ENCODE peak calls at places on chromosomes 11 and 22, in nine cellular contexts. One of them, this sample, is unnamed.

GRCh38 chr11:4606231-4607015 is 1.6 kb downstream of the TRIM68 start:
- DNase-seq in A549: no peak
- DNase-seq in PC-3: peak
- DNase-seq in activated CD4-positive, CD25-positive, alpha-beta regulatory T cell: no peak
- DNase-seq in brain microvascular endothelial cell: no peak
- DNase-seq in body of pancreas: peak
- DNase-seq in GM04504: no peak
- DNase-seq in substantia nigra: no peak
- DNase-seq in smooth muscle cell of the brain vasculature: no peak
- DNase-seq in this sample: no peak

GRCh38 chr11:75480185-75480889 is 45.4 kb downstream of the GDPD5 start:
- DNase-seq in PC-3: no peak
- DNase-seq in smooth muscle cell of the brain vasculature: no peak
- DNase-seq in activated CD4-positive, CD25-positive, alpha-beta regulatory T cell: no peak
- DNase-seq in body of pancreas: no peak
- DNase-seq in GM04504: no peak
- DNase-seq in brain microvascular endothelial cell: no peak
- DNase-seq in substantia nigra: no peak
- DNase-seq in A549: no peak
- DNase-seq in this sample: no peak

GRCh38 chr11:12287374-12288211 is 89.8 kb upstream of the PARVA start:
- DNase-seq in PC-3: peak
- DNase-seq in GM04504: peak
- DNase-seq in body of pancreas: no peak
- DNase-seq in A549: peak
- DNase-seq in brain microvascular endothelial cell: peak
- DNase-seq in smooth muscle cell of the brain vasculature: peak
- DNase-seq in activated CD4-positive, CD25-positive, alpha-beta regulatory T cell: no peak
- DNase-seq in substantia nigra: no peak
- DNase-seq in this sample: no peak

GRCh38 chr11:9462172-9462799 is 1.5 kb downstream of the ZNF143 start:
- DNase-seq in brain microvascular endothelial cell: no peak
- DNase-seq in activated CD4-positive, CD25-positive, alpha-beta regulatory T cell: no peak
- DNase-seq in smooth muscle cell of the brain vasculature: no peak
- DNase-seq in body of pancreas: no peak
- DNase-seq in GM04504: no peak
- DNase-seq in A549: no peak
- DNase-seq in substantia nigra: no peak
- DNase-seq in PC-3: no peak
- DNase-seq in this sample: no peak

GRCh38 chr11:6321961-6322362 is 1.7 kb upstream of the CAVIN3 start:
- DNase-seq in A549: no peak
- DNase-seq in substantia nigra: no peak
- DNase-seq in body of pancreas: no peak
- DNase-seq in brain microvascular endothelial cell: peak
- DNase-seq in smooth muscle cell of the brain vasculature: peak
- DNase-seq in PC-3: peak
- DNase-seq in activated CD4-positive, CD25-positive, alpha-beta regulatory T cell: no peak
- DNase-seq in GM04504: no peak
- DNase-seq in this sample: no peak

GRCh38 chr22:21709688-21710087 is 25.9 kb downstream of the YPEL1 start:
- DNase-seq in brain microvascular endothelial cell: no peak
- DNase-seq in GM04504: no peak
- DNase-seq in substantia nigra: no peak
- DNase-seq in smooth muscle cell of the brain vasculature: no peak
- DNase-seq in activated CD4-positive, CD25-positive, alpha-beta regulatory T cell: no peak
- DNase-seq in A549: no peak
- DNase-seq in PC-3: no peak
- DNase-seq in body of pancreas: no peak
- DNase-seq in this sample: no peak

GRCh38 chr11:66745356-66746235 is 16.6 kb upstream of the SPTBN2 start:
- DNase-seq in smooth muscle cell of the brain vasculature: no peak
- DNase-seq in PC-3: peak
- DNase-seq in activated CD4-positive, CD25-positive, alpha-beta regulatory T cell: no peak
- DNase-seq in A549: peak
- DNase-seq in GM04504: no peak
- DNase-seq in substantia nigra: no peak
- DNase-seq in brain microvascular endothelial cell: no peak
- DNase-seq in body of pancreas: peak
- DNase-seq in this sample: peak

GRCh38 chr22:31170971-31171370 is 11.0 kb downstream of the RNF185 start:
- DNase-seq in body of pancreas: no peak
- DNase-seq in activated CD4-positive, CD25-positive, alpha-beta regulatory T cell: no peak
- DNase-seq in GM04504: no peak
- DNase-seq in smooth muscle cell of the brain vasculature: no peak
- DNase-seq in A549: no peak
- DNase-seq in brain microvascular endothelial cell: no peak
- DNase-seq in substantia nigra: no peak
- DNase-seq in PC-3: no peak
- DNase-seq in this sample: no peak

GRCh38 chr22:32473388-32473952 is 1.1 kb upstream of the FBXO7 start:
- DNase-seq in substantia nigra: peak
- DNase-seq in GM04504: peak
- DNase-seq in PC-3: peak
- DNase-seq in brain microvascular endothelial cell: peak
- DNase-seq in body of pancreas: no peak
- DNase-seq in A549: peak
- DNase-seq in activated CD4-positive, CD25-positive, alpha-beta regulatory T cell: no peak
- DNase-seq in smooth muscle cell of the brain vasculature: no peak
- DNase-seq in this sample: peak

GRCh38 chr11:209275-210121 is 2.0 kb downstream of the RIC8A start:
- DNase-seq in smooth muscle cell of the brain vasculature: no peak
- DNase-seq in A549: peak
- DNase-seq in activated CD4-positive, CD25-positive, alpha-beta regulatory T cell: no peak
- DNase-seq in body of pancreas: no peak
- DNase-seq in GM04504: no peak
- DNase-seq in brain microvascular endothelial cell: no peak
- DNase-seq in substantia nigra: no peak
- DNase-seq in PC-3: no peak
- DNase-seq in this sample: no peak

GRCh38 chr11:101862410-101863233 is 52.2 kb upstream of the CEP126 start:
- DNase-seq in smooth muscle cell of the brain vasculature: peak
- DNase-seq in A549: peak
- DNase-seq in substantia nigra: no peak
- DNase-seq in PC-3: peak
- DNase-seq in body of pancreas: no peak
- DNase-seq in GM04504: no peak
- DNase-seq in brain microvascular endothelial cell: peak
- DNase-seq in activated CD4-positive, CD25-positive, alpha-beta regulatory T cell: no peak
- DNase-seq in this sample: no peak

GRCh38 chr11:73085189-73085875 is 56.8 kb downstream of the FCHSD2 start:
- DNase-seq in substantia nigra: no peak
- DNase-seq in A549: no peak
- DNase-seq in activated CD4-positive, CD25-positive, alpha-beta regulatory T cell: no peak
- DNase-seq in PC-3: peak
- DNase-seq in smooth muscle cell of the brain vasculature: no peak
- DNase-seq in GM04504: no peak
- DNase-seq in body of pancreas: no peak
- DNase-seq in brain microvascular endothelial cell: no peak
- DNase-seq in this sample: no peak

GRCh38 chr11:114077482-114078305 is 18.2 kb downstream of the ZBTB16 start:
- DNase-seq in PC-3: no peak
- DNase-seq in activated CD4-positive, CD25-positive, alpha-beta regulatory T cell: no peak
- DNase-seq in substantia nigra: no peak
- DNase-seq in brain microvascular endothelial cell: no peak
- DNase-seq in smooth muscle cell of the brain vasculature: no peak
- DNase-seq in body of pancreas: no peak
- DNase-seq in A549: no peak
- DNase-seq in GM04504: no peak
- DNase-seq in this sample: no peak

GRCh38 chr22:49334976-49335375 is 492.7 kb downstream of the BRD1 start:
- DNase-seq in A549: no peak
- DNase-seq in smooth muscle cell of the brain vasculature: no peak
- DNase-seq in body of pancreas: no peak
- DNase-seq in PC-3: no peak
- DNase-seq in activated CD4-positive, CD25-positive, alpha-beta regulatory T cell: no peak
- DNase-seq in substantia nigra: no peak
- DNase-seq in brain microvascular endothelial cell: no peak
- DNase-seq in GM04504: no peak
- DNase-seq in this sample: no peak

GRCh38 chr22:36253523-36254490 is 874 bp downstream of the APOL1 start:
- DNase-seq in smooth muscle cell of the brain vasculature: no peak
- DNase-seq in body of pancreas: peak
- DNase-seq in activated CD4-positive, CD25-positive, alpha-beta regulatory T cell: no peak
- DNase-seq in PC-3: no peak
- DNase-seq in A549: no peak
- DNase-seq in GM04504: no peak
- DNase-seq in substantia nigra: no peak
- DNase-seq in brain microvascular endothelial cell: no peak
- DNase-seq in this sample: peak

GRCh38 chr11:6353367-6353987 is 33.2 kb upstream of the CAVIN3 start:
- DNase-seq in PC-3: peak
- DNase-seq in body of pancreas: peak
- DNase-seq in A549: peak
- DNase-seq in substantia nigra: no peak
- DNase-seq in activated CD4-positive, CD25-positive, alpha-beta regulatory T cell: no peak
- DNase-seq in brain microvascular endothelial cell: peak
- DNase-seq in smooth muscle cell of the brain vasculature: peak
- DNase-seq in GM04504: no peak
- DNase-seq in this sample: peak

GRCh38 chr11:2779981-2780849 is 80.4 kb upstream of the KCNQ1OT1 start:
- DNase-seq in smooth muscle cell of the brain vasculature: no peak
- DNase-seq in GM04504: no peak
- DNase-seq in PC-3: no peak
- DNase-seq in A549: no peak
- DNase-seq in substantia nigra: no peak
- DNase-seq in brain microvascular endothelial cell: no peak
- DNase-seq in body of pancreas: peak
- DNase-seq in activated CD4-positive, CD25-positive, alpha-beta regulatory T cell: no peak
- DNase-seq in this sample: peak

GRCh38 chr11:1785749-1786261 is 22.1 kb upstream of the CTSD start:
- DNase-seq in PC-3: no peak
- DNase-seq in GM04504: peak
- DNase-seq in substantia nigra: no peak
- DNase-seq in body of pancreas: no peak
- DNase-seq in A549: no peak
- DNase-seq in brain microvascular endothelial cell: no peak
- DNase-seq in smooth muscle cell of the brain vasculature: no peak
- DNase-seq in activated CD4-positive, CD25-positive, alpha-beta regulatory T cell: no peak
- DNase-seq in this sample: no peak

GRCh38 chr11:69699213-69699612 is 4.6 kb downstream of the FGF19 start:
- DNase-seq in PC-3: no peak
- DNase-seq in brain microvascular endothelial cell: no peak
- DNase-seq in smooth muscle cell of the brain vasculature: no peak
- DNase-seq in A549: no peak
- DNase-seq in body of pancreas: no peak
- DNase-seq in activated CD4-positive, CD25-positive, alpha-beta regulatory T cell: no peak
- DNase-seq in GM04504: peak
- DNase-seq in substantia nigra: no peak
- DNase-seq in this sample: no peak

GRCh38 chr22:27919943-27920755 is 1.1 kb upstream of the PITPNB start:
- DNase-seq in body of pancreas: peak
- DNase-seq in substantia nigra: no peak
- DNase-seq in GM04504: peak
- DNase-seq in brain microvascular endothelial cell: peak
- DNase-seq in activated CD4-positive, CD25-positive, alpha-beta regulatory T cell: no peak
- DNase-seq in smooth muscle cell of the brain vasculature: peak
- DNase-seq in A549: peak
- DNase-seq in PC-3: peak
- DNase-seq in this sample: peak

GRCh38 chr11:126411971-126412381 is 56.5 kb downstream of the ST3GAL4 start:
- DNase-seq in substantia nigra: no peak
- DNase-seq in smooth muscle cell of the brain vasculature: no peak
- DNase-seq in brain microvascular endothelial cell: no peak
- DNase-seq in PC-3: no peak
- DNase-seq in body of pancreas: no peak
- DNase-seq in activated CD4-positive, CD25-positive, alpha-beta regulatory T cell: no peak
- DNase-seq in GM04504: no peak
- DNase-seq in A549: no peak
- DNase-seq in this sample: no peak

GRCh38 chr11:44348721-44349120 is 38.8 kb upstream of the ALX4 start:
- DNase-seq in activated CD4-positive, CD25-positive, alpha-beta regulatory T cell: no peak
- DNase-seq in smooth muscle cell of the brain vasculature: no peak
- DNase-seq in brain microvascular endothelial cell: no peak
- DNase-seq in substantia nigra: no peak
- DNase-seq in GM04504: no peak
- DNase-seq in body of pancreas: no peak
- DNase-seq in PC-3: no peak
- DNase-seq in A549: no peak
- DNase-seq in this sample: no peak

GRCh38 chr11:124837491-124837856 is 27.8 kb upstream of the ROBO3 start:
- DNase-seq in GM04504: peak
- DNase-seq in brain microvascular endothelial cell: peak
- DNase-seq in body of pancreas: no peak
- DNase-seq in smooth muscle cell of the brain vasculature: peak
- DNase-seq in substantia nigra: no peak
- DNase-seq in PC-3: peak
- DNase-seq in activated CD4-positive, CD25-positive, alpha-beta regulatory T cell: no peak
- DNase-seq in A549: peak
- DNase-seq in this sample: peak

GRCh38 chr11:57648791-57649735 is 649 bp downstream of the YPEL4 start:
- DNase-seq in substantia nigra: no peak
- DNase-seq in A549: no peak
- DNase-seq in body of pancreas: no peak
- DNase-seq in PC-3: no peak
- DNase-seq in GM04504: no peak
- DNase-seq in activated CD4-positive, CD25-positive, alpha-beta regulatory T cell: no peak
- DNase-seq in smooth muscle cell of the brain vasculature: no peak
- DNase-seq in brain microvascular endothelial cell: no peak
- DNase-seq in this sample: peak

GRCh38 chr22:33923033-33923432 is 2.8 kb upstream of the LARGE1 start:
- DNase-seq in GM04504: no peak
- DNase-seq in brain microvascular endothelial cell: no peak
- DNase-seq in activated CD4-positive, CD25-positive, alpha-beta regulatory T cell: no peak
- DNase-seq in body of pancreas: no peak
- DNase-seq in smooth muscle cell of the brain vasculature: no peak
- DNase-seq in A549: no peak
- DNase-seq in PC-3: no peak
- DNase-seq in substantia nigra: no peak
- DNase-seq in this sample: no peak

GRCh38 chr22:20523118-20523983 is 15.9 kb downstream of the MED15 start:
- DNase-seq in brain microvascular endothelial cell: peak
- DNase-seq in substantia nigra: no peak
- DNase-seq in PC-3: no peak
- DNase-seq in body of pancreas: no peak
- DNase-seq in smooth muscle cell of the brain vasculature: no peak
- DNase-seq in GM04504: peak
- DNase-seq in A549: no peak
- DNase-seq in activated CD4-positive, CD25-positive, alpha-beta regulatory T cell: no peak
- DNase-seq in this sample: no peak

GRCh38 chr11:65492637-65493366 is 6.0 kb upstream of the MALAT1 start:
- DNase-seq in PC-3: no peak
- DNase-seq in brain microvascular endothelial cell: peak
- DNase-seq in A549: no peak
- DNase-seq in body of pancreas: peak
- DNase-seq in smooth muscle cell of the brain vasculature: peak
- DNase-seq in GM04504: no peak
- DNase-seq in activated CD4-positive, CD25-positive, alpha-beta regulatory T cell: no peak
- DNase-seq in substantia nigra: peak
- DNase-seq in this sample: peak

GRCh38 chr11:64286801-64287159 is 1.1 kb downstream of the GPR137 start:
- DNase-seq in A549: no peak
- DNase-seq in GM04504: no peak
- DNase-seq in PC-3: no peak
- DNase-seq in substantia nigra: no peak
- DNase-seq in smooth muscle cell of the brain vasculature: no peak
- DNase-seq in brain microvascular endothelial cell: no peak
- DNase-seq in body of pancreas: no peak
- DNase-seq in activated CD4-positive, CD25-positive, alpha-beta regulatory T cell: no peak
- DNase-seq in this sample: no peak

GRCh38 chr11:125275905-125276634 is 111.5 kb downstream of the PKNOX2 start:
- DNase-seq in body of pancreas: no peak
- DNase-seq in brain microvascular endothelial cell: no peak
- DNase-seq in GM04504: no peak
- DNase-seq in smooth muscle cell of the brain vasculature: no peak
- DNase-seq in PC-3: no peak
- DNase-seq in activated CD4-positive, CD25-positive, alpha-beta regulatory T cell: no peak
- DNase-seq in A549: no peak
- DNase-seq in substantia nigra: no peak
- DNase-seq in this sample: no peak

GRCh38 chr11:18065572-18065971 is 19.5 kb upstream of the TPH1 start:
- DNase-seq in PC-3: no peak
- DNase-seq in brain microvascular endothelial cell: no peak
- DNase-seq in activated CD4-positive, CD25-positive, alpha-beta regulatory T cell: no peak
- DNase-seq in smooth muscle cell of the brain vasculature: no peak
- DNase-seq in body of pancreas: peak
- DNase-seq in GM04504: no peak
- DNase-seq in substantia nigra: no peak
- DNase-seq in A549: no peak
- DNase-seq in this sample: no peak

GRCh38 chr11:43579171-43579918 is 101.2 kb upstream of the HSD17B12 start:
- DNase-seq in brain microvascular endothelial cell: no peak
- DNase-seq in A549: peak
- DNase-seq in activated CD4-positive, CD25-positive, alpha-beta regulatory T cell: no peak
- DNase-seq in substantia nigra: no peak
- DNase-seq in PC-3: peak
- DNase-seq in GM04504: no peak
- DNase-seq in smooth muscle cell of the brain vasculature: no peak
- DNase-seq in body of pancreas: peak
- DNase-seq in this sample: no peak